ENCODE peak calls at places on chromosomes 2 and 18, in five cellular contexts. L is hepatocyte, K is kidney, Z is A549, W is lower leg skin. V is an unnamed sample.

GRCh38 chr2:207162319-207162718 is 3.4 kb downstream of the KLF7 start:
- DNase-seq in W (no peak), L (no peak), Z (no peak), K (no peak), V (no peak)

GRCh38 chr18:44729631-44730101 is 49.0 kb downstream of the SETBP1 start:
- DNase-seq in W (no peak), Z (no peak), L (peak; percentile 71), K (no peak), V (no peak)

GRCh38 chr2:160499865-160500264 is 6.3 kb upstream of the RBMS1 start:
- DNase-seq in K (no peak), W (no peak), Z (no peak), L (no peak), V (no peak)

GRCh38 chr2:3404495-3404894 is 25.0 kb downstream of the TRAPPC12 start:
- DNase-seq in Z (no peak), K (no peak), W (no peak), L (no peak), V (no peak)

GRCh38 chr2:44362207-44363015 is 664 bp downstream of the CAMKMT start:
- DNase-seq in K (peak; percentile 73), Z (peak; percentile 36), W (peak; percentile 26), L (peak; percentile 56), V (peak; percentile 40)

GRCh38 chr2:142803158-142803557 is 74.3 kb upstream of the KYNU start:
- DNase-seq in L (no peak), W (no peak), K (no peak), Z (no peak), V (no peak)

GRCh38 chr2:120310136-120310535 is 35.8 kb upstream of the INHBB start:
- DNase-seq in L (no peak), Z (no peak), W (no peak), K (no peak), V (no peak)

GRCh38 chr2:31332521-31332920 is 82.0 kb downstream of the XDH start:
- DNase-seq in K (no peak), Z (no peak), L (no peak), W (no peak), V (no peak)

GRCh38 chr2:2269426-2269825 is 61.6 kb downstream of the MYT1L start:
- DNase-seq in Z (no peak), L (no peak), K (no peak), W (no peak), V (no peak)

GRCh38 chr18:80169607-80170006 is 60.5 kb downstream of the ADNP2 start:
- DNase-seq in L (no peak), W (no peak), Z (no peak), K (peak; percentile 50), V (no peak)

GRCh38 chr18:59514193-59514592 is 155.1 kb upstream of the LMAN1 start:
- DNase-seq in Z (no peak), L (peak; percentile 58), W (peak; percentile 79), K (peak; percentile 85), V (no peak)

GRCh38 chr2:49935456-49935855 is 781.1 kb upstream of the FSHR start:
- DNase-seq in L (no peak), W (no peak), K (no peak), Z (no peak), V (no peak)

GRCh38 chr2:49936965-49937364 is 782.6 kb upstream of the FSHR start:
- DNase-seq in W (no peak), K (no peak), Z (no peak), L (no peak), V (no peak)

GRCh38 chr2:49938268-49938667 is 784.0 kb upstream of the FSHR start:
- DNase-seq in Z (no peak), K (no peak), W (no peak), L (no peak), V (no peak)

GRCh38 chr2:49934481-49934880 is 780.2 kb upstream of the FSHR start:
- DNase-seq in L (no peak), Z (no peak), K (no peak), W (no peak), V (no peak)

GRCh38 chr2:49937432-49937831 is 783.1 kb upstream of the FSHR start:
- DNase-seq in W (no peak), Z (no peak), K (no peak), L (no peak), V (no peak)
- H3K4me3 ChIP-seq in W (no peak overlapping the region), Z (no peak overlapping the region), K (no peak overlapping the region), L (no peak overlapping the region), V (no peak overlapping the region)

GRCh38 chr18:33666915-33667314 is 88.9 kb downstream of the ASXL3 start:
- DNase-seq in Z (no peak), K (no peak), L (peak; percentile 14), W (no peak), V (no peak)
- TF ChIP-seq CTCF in Z (no peak), K (no peak), L (no peak), W (no peak), V (no peak)

DNA sequence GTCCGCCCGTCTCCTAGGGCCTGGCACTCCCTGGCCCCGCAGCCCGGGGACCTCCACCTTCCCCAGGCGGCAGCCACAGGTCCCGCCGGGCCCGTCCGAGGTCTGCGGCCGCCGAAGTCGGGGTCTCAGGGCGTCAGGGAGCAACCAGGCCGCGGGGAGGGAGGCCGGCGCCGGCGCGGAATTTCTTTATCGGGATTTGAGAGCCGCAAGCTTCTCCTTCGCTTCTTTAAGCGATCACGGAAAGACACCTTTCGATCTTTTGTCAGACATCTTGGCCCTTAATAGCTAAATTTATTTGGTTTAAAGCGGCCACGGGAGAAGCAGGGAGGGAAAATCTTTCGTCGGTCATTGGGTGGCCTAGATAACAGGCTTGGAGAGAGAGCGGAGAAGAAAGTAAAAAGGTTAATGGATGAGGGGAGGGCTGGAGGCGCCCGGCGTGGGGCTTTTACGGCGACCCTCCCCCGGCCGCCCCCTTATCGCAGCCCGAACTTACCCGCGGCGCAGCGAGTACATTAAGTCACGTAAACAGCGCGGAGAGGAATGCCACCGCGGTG is 4.3 kb upstream of the GATA6 start:
- DNase-seq in K (no peak), W (no peak), Z (no peak), L (peak; percentile 21), V (no peak)
- H3K4me3 ChIP-seq in K (no peak overlapping the region), W (no peak overlapping the region), Z (no peak overlapping the region), L (peak overlapping the region; percentile 63), V (no peak overlapping the region)

DNA sequence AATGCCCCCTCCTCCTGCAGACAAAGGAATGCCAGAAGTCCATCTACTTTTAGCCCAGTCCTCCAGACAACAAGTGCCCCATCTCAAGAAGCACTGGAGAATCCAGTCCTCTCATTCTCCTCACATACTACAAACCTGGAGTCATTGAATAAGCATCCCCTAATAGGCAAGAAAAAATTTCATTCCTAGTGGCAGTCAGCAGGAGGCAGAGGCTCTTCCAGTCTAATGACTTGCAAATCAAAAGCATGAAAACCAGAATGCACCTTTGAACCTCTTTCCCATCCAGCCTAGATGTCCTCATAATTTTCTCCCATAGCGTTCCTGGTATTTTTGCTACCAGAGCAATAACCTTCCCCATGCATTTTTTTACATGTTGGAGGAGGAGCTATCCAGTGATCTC is 252.7 kb downstream of the TTC32 start:
- DNase-seq in K (no peak), W (no peak), L (no peak), Z (peak; percentile 32), V (no peak)
- TF ChIP-seq CTCF in K (no peak), W (no peak), L (no peak), Z (no peak), V (no peak)

GRCh38 chr2:176126929-176127768 is 2.4 kb upstream of the HOXD8 start:
- DNase-seq in Z (peak; percentile 52), L (peak; percentile 80), W (peak; percentile 63), K (peak; percentile 81), V (no peak)
- H3K4me3 ChIP-seq in Z (no peak overlapping the region), L (no peak overlapping the region), W (no peak overlapping the region), K (peak overlapping the region; percentile 85), V (no peak overlapping the region)

GRCh38 chr18:48828201-48828580 is 122.6 kb downstream of the SMAD7 start:
- DNase-seq in K (no peak), W (no peak), Z (no peak), L (no peak), V (no peak)
- TF ChIP-seq CTCF in K (no peak), W (no peak), Z (no peak), L (no peak), V (no peak)

GRCh38 chr2:126645211-126645618 is 10.7 kb upstream of the GYPC start:
- DNase-seq in Z (no peak), K (no peak), L (no peak), W (no peak), V (no peak)
- H3K4me3 ChIP-seq in Z (no peak overlapping the region), K (no peak overlapping the region), L (no peak overlapping the region), W (no peak overlapping the region), V (no peak overlapping the region)

DNA sequence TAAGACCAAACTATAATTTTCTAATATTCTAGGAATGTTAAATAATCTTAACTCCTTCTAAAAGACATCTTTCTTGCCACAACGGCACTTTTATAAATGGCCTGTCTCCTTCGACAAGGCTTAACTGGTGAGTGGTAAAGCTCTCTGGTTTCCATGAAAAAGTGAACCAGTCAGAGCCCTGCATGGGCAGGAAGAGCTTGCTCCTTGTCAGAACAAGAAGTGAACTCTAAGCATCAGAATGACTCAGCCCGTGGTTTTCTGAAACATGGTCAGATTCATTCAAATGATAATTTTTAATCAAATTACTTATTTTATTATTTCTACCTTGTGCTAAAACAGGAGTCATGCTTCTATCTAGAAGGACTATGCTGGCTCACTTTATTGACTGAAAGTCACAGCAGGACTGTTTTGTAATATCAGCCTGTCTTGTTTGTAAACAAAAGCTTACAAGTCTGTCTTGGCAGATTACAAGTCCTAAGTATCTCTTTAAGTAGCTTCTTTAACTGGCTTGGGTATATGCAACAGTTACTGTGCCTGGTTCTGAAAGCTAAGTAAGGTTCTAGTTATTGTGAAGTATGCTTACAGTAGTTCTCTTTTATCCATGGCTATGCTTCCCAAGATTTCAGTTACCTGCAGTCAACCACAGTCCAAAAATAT is 245.4 kb downstream of the NAPG start:
- DNase-seq in L (no peak), Z (no peak), K (no peak), W (no peak), V (no peak)
- TF ChIP-seq CTCF in L (no peak), Z (no peak), K (no peak), W (no peak), V (no peak)

DNA sequence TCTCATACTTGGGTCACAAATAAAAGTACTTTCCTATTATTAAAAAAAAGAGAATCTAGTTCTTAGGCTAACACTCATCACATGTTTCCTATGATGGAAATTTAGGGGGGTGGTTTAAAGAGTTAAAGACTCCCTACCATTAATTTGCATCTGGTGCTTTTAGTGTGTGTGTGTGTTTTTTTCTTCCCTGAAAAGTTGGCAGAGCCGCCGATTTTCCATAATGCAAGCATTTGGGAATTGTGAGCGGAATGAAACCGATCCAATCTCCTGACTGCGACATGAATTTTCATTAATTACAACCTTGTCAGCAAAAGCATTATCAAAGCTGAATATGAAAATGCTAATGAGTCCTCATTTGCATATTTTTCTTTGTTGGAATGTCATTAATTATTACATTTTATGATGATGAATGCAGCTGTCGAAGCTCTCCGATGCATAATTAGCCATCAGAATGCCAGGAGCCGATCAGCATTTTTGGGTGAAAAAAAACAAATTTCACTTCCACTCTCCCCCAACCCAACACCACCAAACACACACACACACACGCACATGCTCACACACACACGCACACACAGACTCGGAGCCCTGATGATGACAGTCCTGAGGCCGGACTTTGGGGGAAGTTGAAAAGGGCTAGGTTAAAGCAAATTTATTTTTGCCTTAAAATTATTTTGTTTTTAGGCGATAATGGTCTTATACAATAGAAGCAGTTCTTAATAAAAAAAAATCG is 165.4 kb downstream of the TCF4 start:
- DNase-seq in L (no peak), W (peak; percentile 51), Z (no peak), K (no peak), V (no peak)
- H3K4me3 ChIP-seq in L (no peak overlapping the region), W (no peak overlapping the region), Z (no peak overlapping the region), K (peak overlapping the region; percentile 53), V (no peak overlapping the region)

V was measured in Caco-2.